ENCODE peak calls at places on chromosomes 16 and 17, in eight cellular contexts. A is HCT116; K is effector memory CD4-positive, alpha-beta T cell; X is stimulated activated effector memory CD8-positive, alpha-beta T cell treated with anti-CD3 and anti-CD28 coated beads, Interleukin-12 subunit alpha, Interleukin-12 subunit beta, amount 100 ng/mL, for 72 hours; I is posterior cingulate gyrus; Z is H9; D is AG08396; L is ACHN. N is an unnamed sample.

GRCh38 chr16:66874079-66874775 is 6.1 kb upstream of the PDP2 start:
- DNase-seq in A (no peak), K (no peak), X (no peak), I (no peak), Z (no peak), D (no peak), L (peak; percentile 81), N (no peak)

GRCh38 chr17:49779730-49780220 is 8.7 kb upstream of the KAT7 start:
- DNase-seq in A (peak; percentile 34), K (no peak), X (no peak), I (no peak), Z (no peak), D (peak; percentile 53), L (peak; percentile 59), N (no peak)

GRCh38 chr17:4766199-4766598 is 5.5 kb upstream of the TM4SF5 start:
- DNase-seq in A (no peak), K (no peak), X (no peak), I (no peak), Z (no peak), D (no peak), L (no peak), N (no peak)

GRCh38 chr17:77107506-77108433 is 33.0 kb upstream of the SEC14L1 start:
- DNase-seq in A (no peak), K (peak; percentile 21), X (peak; percentile 52), I (no peak), Z (no peak), D (no peak), L (no peak), N (no peak)

GRCh38 chr16:2854700-2855309 is 3.2 kb downstream of the PRSS22 start:
- DNase-seq in A (no peak), K (no peak), X (no peak), I (no peak), Z (no peak), D (no peak), L (no peak), N (no peak)

GRCh38 chr17:31295489-31295871 is 1.6 kb downstream of the OMG start:
- DNase-seq in A (no peak), K (no peak), X (no peak), I (no peak), Z (no peak), D (no peak), L (no peak), N (no peak)

GRCh38 chr17:5866978-5867377 is 203.2 kb upstream of the WSCD1 start:
- DNase-seq in A (no peak), K (no peak), X (no peak), I (no peak), Z (peak; percentile 23), D (no peak), L (no peak), N (no peak)

GRCh38 chr17:12693640-12694039 is 27.9 kb downstream of the MYOCD start:
- DNase-seq in A (no peak), K (no peak), X (no peak), I (no peak), Z (no peak), D (peak; percentile 28), L (no peak), N (no peak)

N was measured in left ventricle myocardium superior.